ENCODE peak calls at places on chromosomes 4 and X, in eight cellular contexts. One of them, this sample, is unnamed.

GRCh38 chr4:74671074-74671698 is 123.1 kb downstream of the BTC start:
- DNase-seq in breast epithelium: no peak
- DNase-seq in NCI-H2029: peak
- DNase-seq in pancreas: no peak
- DNase-seq in GM23338: peak
- DNase-seq in stimulated activated CD8-positive, alpha-beta memory T cell treated with anti-CD3 and anti-CD28 coated beads, Interleukin-4, amount 100 ng/mL, for 4 hours: peak
- DNase-seq in stimulated activated CD4-positive, alpha-beta T cell treated with anti-CD3 and anti-CD28 coated beads, Interleukin-2, amount 100 ng/mL, for 24 hours: peak
- DNase-seq in GM23248: peak
- DNase-seq in this sample: peak

GRCh38 chr4:5478116-5478515 is 230.2 kb downstream of the EVC2 start:
- DNase-seq in GM23248: no peak
- DNase-seq in GM23338: peak
- DNase-seq in stimulated activated CD4-positive, alpha-beta T cell treated with anti-CD3 and anti-CD28 coated beads, Interleukin-2, amount 100 ng/mL, for 24 hours: no peak
- DNase-seq in stimulated activated CD8-positive, alpha-beta memory T cell treated with anti-CD3 and anti-CD28 coated beads, Interleukin-4, amount 100 ng/mL, for 4 hours: no peak
- DNase-seq in breast epithelium: no peak
- DNase-seq in NCI-H2029: no peak
- DNase-seq in pancreas: no peak
- DNase-seq in this sample: no peak

GRCh38 chrX:97668126-97668525 is 784.4 kb downstream of the RPA4 start:
- DNase-seq in GM23338: no peak
- DNase-seq in breast epithelium: no peak
- DNase-seq in GM23248: no peak
- DNase-seq in NCI-H2029: no peak
- DNase-seq in stimulated activated CD4-positive, alpha-beta T cell treated with anti-CD3 and anti-CD28 coated beads, Interleukin-2, amount 100 ng/mL, for 24 hours: no peak
- DNase-seq in pancreas: no peak
- DNase-seq in stimulated activated CD8-positive, alpha-beta memory T cell treated with anti-CD3 and anti-CD28 coated beads, Interleukin-4, amount 100 ng/mL, for 4 hours: no peak
- DNase-seq in this sample: no peak

GRCh38 chr4:141207971-141208370 is 12.7 kb upstream of the ZNF330 start:
- DNase-seq in GM23248: no peak
- DNase-seq in pancreas: no peak
- DNase-seq in stimulated activated CD8-positive, alpha-beta memory T cell treated with anti-CD3 and anti-CD28 coated beads, Interleukin-4, amount 100 ng/mL, for 4 hours: no peak
- DNase-seq in breast epithelium: no peak
- DNase-seq in NCI-H2029: no peak
- DNase-seq in GM23338: no peak
- DNase-seq in stimulated activated CD4-positive, alpha-beta T cell treated with anti-CD3 and anti-CD28 coated beads, Interleukin-2, amount 100 ng/mL, for 24 hours: no peak
- DNase-seq in this sample: no peak

GRCh38 chrX:6363193-6363592 is 134.5 kb upstream of the NLGN4X start:
- DNase-seq in pancreas: no peak
- DNase-seq in stimulated activated CD8-positive, alpha-beta memory T cell treated with anti-CD3 and anti-CD28 coated beads, Interleukin-4, amount 100 ng/mL, for 4 hours: no peak
- DNase-seq in GM23338: peak
- DNase-seq in stimulated activated CD4-positive, alpha-beta T cell treated with anti-CD3 and anti-CD28 coated beads, Interleukin-2, amount 100 ng/mL, for 24 hours: no peak
- DNase-seq in breast epithelium: no peak
- DNase-seq in GM23248: no peak
- DNase-seq in NCI-H2029: no peak
- DNase-seq in this sample: no peak

GRCh38 chrX:2550288-2551020 is 49.7 kb upstream of the DHRSX start:
- DNase-seq in NCI-H2029: peak
- DNase-seq in stimulated activated CD4-positive, alpha-beta T cell treated with anti-CD3 and anti-CD28 coated beads, Interleukin-2, amount 100 ng/mL, for 24 hours: no peak
- DNase-seq in stimulated activated CD8-positive, alpha-beta memory T cell treated with anti-CD3 and anti-CD28 coated beads, Interleukin-4, amount 100 ng/mL, for 4 hours: no peak
- DNase-seq in GM23338: no peak
- DNase-seq in pancreas: no peak
- DNase-seq in breast epithelium: no peak
- DNase-seq in GM23248: peak
- DNase-seq in this sample: no peak

GRCh38 chr4:78222575-78223186 is 165.6 kb downstream of the FRAS1 start:
- DNase-seq in pancreas: no peak
- DNase-seq in GM23338: peak
- DNase-seq in GM23248: no peak
- DNase-seq in stimulated activated CD8-positive, alpha-beta memory T cell treated with anti-CD3 and anti-CD28 coated beads, Interleukin-4, amount 100 ng/mL, for 4 hours: no peak
- DNase-seq in stimulated activated CD4-positive, alpha-beta T cell treated with anti-CD3 and anti-CD28 coated beads, Interleukin-2, amount 100 ng/mL, for 24 hours: no peak
- DNase-seq in NCI-H2029: peak
- DNase-seq in breast epithelium: no peak
- DNase-seq in this sample: no peak

GRCh38 chrX:86696951-86697350 is 548.7 kb downstream of the DACH2 start:
- DNase-seq in GM23338: no peak
- DNase-seq in stimulated activated CD4-positive, alpha-beta T cell treated with anti-CD3 and anti-CD28 coated beads, Interleukin-2, amount 100 ng/mL, for 24 hours: no peak
- DNase-seq in breast epithelium: no peak
- DNase-seq in NCI-H2029: no peak
- DNase-seq in GM23248: no peak
- DNase-seq in pancreas: no peak
- DNase-seq in stimulated activated CD8-positive, alpha-beta memory T cell treated with anti-CD3 and anti-CD28 coated beads, Interleukin-4, amount 100 ng/mL, for 4 hours: no peak
- DNase-seq in this sample: no peak

GRCh38 chrX:2451456-2452316 is 49.1 kb downstream of the DHRSX start:
- DNase-seq in GM23338: peak
- DNase-seq in breast epithelium: no peak
- DNase-seq in GM23248: peak
- DNase-seq in NCI-H2029: no peak
- DNase-seq in stimulated activated CD8-positive, alpha-beta memory T cell treated with anti-CD3 and anti-CD28 coated beads, Interleukin-4, amount 100 ng/mL, for 4 hours: no peak
- DNase-seq in stimulated activated CD4-positive, alpha-beta T cell treated with anti-CD3 and anti-CD28 coated beads, Interleukin-2, amount 100 ng/mL, for 24 hours: no peak
- DNase-seq in pancreas: no peak
- DNase-seq in this sample: no peak

GRCh38 chrX:85052207-85052606 is 48.5 kb downstream of the APOOL start:
- DNase-seq in breast epithelium: no peak
- DNase-seq in GM23338: no peak
- DNase-seq in pancreas: no peak
- DNase-seq in stimulated activated CD4-positive, alpha-beta T cell treated with anti-CD3 and anti-CD28 coated beads, Interleukin-2, amount 100 ng/mL, for 24 hours: no peak
- DNase-seq in GM23248: peak
- DNase-seq in NCI-H2029: no peak
- DNase-seq in stimulated activated CD8-positive, alpha-beta memory T cell treated with anti-CD3 and anti-CD28 coated beads, Interleukin-4, amount 100 ng/mL, for 4 hours: no peak
- DNase-seq in this sample: no peak

GRCh38 chr4:8269535-8270417 is at the start of gene HTRA3:
- DNase-seq in pancreas: peak
- DNase-seq in breast epithelium: no peak
- DNase-seq in NCI-H2029: no peak
- DNase-seq in GM23338: peak
- DNase-seq in stimulated activated CD4-positive, alpha-beta T cell treated with anti-CD3 and anti-CD28 coated beads, Interleukin-2, amount 100 ng/mL, for 24 hours: peak
- DNase-seq in stimulated activated CD8-positive, alpha-beta memory T cell treated with anti-CD3 and anti-CD28 coated beads, Interleukin-4, amount 100 ng/mL, for 4 hours: no peak
- DNase-seq in GM23248: peak
- DNase-seq in this sample: no peak

GRCh38 chr4:105542032-105542431 is 10.4 kb upstream of the ARHGEF38 start:
- DNase-seq in stimulated activated CD4-positive, alpha-beta T cell treated with anti-CD3 and anti-CD28 coated beads, Interleukin-2, amount 100 ng/mL, for 24 hours: no peak
- DNase-seq in NCI-H2029: no peak
- DNase-seq in GM23338: no peak
- DNase-seq in GM23248: no peak
- DNase-seq in pancreas: no peak
- DNase-seq in stimulated activated CD8-positive, alpha-beta memory T cell treated with anti-CD3 and anti-CD28 coated beads, Interleukin-4, amount 100 ng/mL, for 4 hours: no peak
- DNase-seq in breast epithelium: no peak
- DNase-seq in this sample: no peak